ENCODE peak calls at places on chromosomes 4 and X, in ten cellular contexts. R is GM12864, G is suprapubic skin, H is fibroblast of lung, S is left ventricle myocardium inferior, K is heart left ventricle, Y is fibroblast of the aortic adventitia, U is cardiac muscle cell, J is AG04449, N is brain microvascular endothelial cell. F is an unnamed sample.

GRCh38 chrX:16368696-16369095 is 201.4 kb downstream of the MAGEB17 start:
- DNase-seq in R (no peak), G (no peak), H (no peak), S (no peak), K (no peak), Y (no peak), U (no peak), J (no peak), N (no peak), F (no peak)

GRCh38 chrX:140762061-140762460 is 52.5 kb downstream of the LINC00632 start:
- DNase-seq in R (no peak), G (no peak), H (peak), S (no peak), K (peak), Y (peak), U (peak), J (no peak), N (peak), F (peak)

GRCh38 chrX:24805201-24805600 is 111.5 kb downstream of the POLA1 start:
- DNase-seq in R (no peak), G (no peak), H (no peak), S (no peak), K (no peak), Y (no peak), U (no peak), J (no peak), N (no peak), F (no peak)

GRCh38 chr4:10111067-10111801 is 5.4 kb downstream of the WDR1 start:
- DNase-seq in R (no peak), G (no peak), H (no peak), S (no peak), K (no peak), Y (no peak), U (no peak), J (no peak), N (no peak), F (no peak)

GRCh38 chrX:151912221-151912620 is 468 bp upstream of the MAGEA4 start:
- DNase-seq in R (no peak), G (no peak), H (no peak), S (no peak), K (no peak), Y (no peak), U (no peak), J (no peak), N (no peak), F (no peak)

GRCh38 chr4:37653601-37654000 is 32.6 kb downstream of the RELL1 start:
- DNase-seq in R (no peak), G (no peak), H (no peak), S (no peak), K (no peak), Y (no peak), U (no peak), J (no peak), N (no peak), F (no peak)

GRCh38 chr4:151403656-151404055 is 5.3 kb upstream of the FHIP1A start:
- DNase-seq in R (no peak), G (no peak), H (no peak), S (no peak), K (no peak), Y (no peak), U (no peak), J (no peak), N (no peak), F (no peak)

GRCh38 chr4:144056800-144057199 is 37.6 kb upstream of the GYPB start:
- DNase-seq in R (no peak), G (no peak), H (no peak), S (no peak), K (no peak), Y (no peak), U (no peak), J (no peak), N (no peak), F (no peak)

GRCh38 chrX:119240356-119240755 is 4.3 kb downstream of the PGRMC1 start:
- DNase-seq in R (no peak), G (no peak), H (peak), S (no peak), K (no peak), Y (peak), U (no peak), J (peak), N (peak), F (no peak)

GRCh38 chr4:141027421-141027820 is 105.8 kb downstream of the RNF150 start:
- DNase-seq in R (no peak), G (no peak), H (peak), S (no peak), K (no peak), Y (no peak), U (peak), J (no peak), N (no peak), F (no peak)

GRCh38 chr4:150237110-150237852 is 159.0 kb downstream of the DCLK2 start:
- DNase-seq in R (no peak), G (no peak), H (peak), S (no peak), K (no peak), Y (peak), U (no peak), J (peak), N (peak), F (no peak)

GRCh38 chr4:159413252-159413941 is 310.5 kb downstream of the RAPGEF2 start:
- DNase-seq in R (no peak), G (no peak), H (peak), S (no peak), K (no peak), Y (peak), U (no peak), J (no peak), N (no peak), F (no peak)

GRCh38 chr4:77959566-77960338 is 97.1 kb downstream of the MRPL1 start:
- DNase-seq in R (peak), G (no peak), H (peak), S (no peak), K (no peak), Y (peak), U (peak), J (peak), N (peak), F (peak)

GRCh38 chrX:28586891-28587635 is at the start of gene IL1RAPL1:
- DNase-seq in R (no peak), G (no peak), H (peak), S (no peak), K (no peak), Y (peak), U (peak), J (no peak), N (peak), F (peak)

GRCh38 chrX:40314070-40314469 is 216.3 kb upstream of the BCOR start:
- DNase-seq in R (no peak), G (no peak), H (no peak), S (no peak), K (no peak), Y (no peak), U (peak), J (no peak), N (no peak), F (peak)

GRCh38 chr4:28723371-28723770 is 1862.7 kb downstream of the STIM2 start:
- DNase-seq in R (no peak), G (no peak), H (no peak), S (no peak), K (no peak), Y (no peak), U (no peak), J (no peak), N (no peak), F (no peak)

GRCh38 chr4:26404597-26405323 is 83.9 kb downstream of the RBPJ start:
- DNase-seq in R (no peak), G (no peak), H (no peak), S (no peak), K (no peak), Y (no peak), U (no peak), J (no peak), N (no peak), F (no peak)

GRCh38 chr4:82360298-82361177 is 13.3 kb downstream of the HNRNPD start:
- DNase-seq in R (no peak), G (no peak), H (peak), S (no peak), K (no peak), Y (peak), U (peak), J (no peak), N (no peak), F (no peak)

GRCh38 chr4:31461425-31461824 is 741.3 kb downstream of the PCDH7 start:
- DNase-seq in R (no peak), G (no peak), H (peak), S (no peak), K (no peak), Y (peak), U (no peak), J (no peak), N (peak), F (no peak)

GRCh38 chr4:143411527-143412480 is 75.1 kb downstream of the GAB1 start:
- DNase-seq in R (no peak), G (no peak), H (peak), S (no peak), K (no peak), Y (peak), U (no peak), J (no peak), N (peak), F (no peak)

GRCh38 chr4:167614866-167615265 is 380.6 kb upstream of the SPOCK3 start:
- DNase-seq in R (no peak), G (no peak), H (peak), S (no peak), K (no peak), Y (peak), U (no peak), J (no peak), N (peak), F (no peak)

GRCh38 chr4:172708184-172708583 is 460.4 kb upstream of the GALNT7 start:
- DNase-seq in R (no peak), G (no peak), H (no peak), S (no peak), K (no peak), Y (no peak), U (no peak), J (no peak), N (no peak), F (no peak)

GRCh38 chrX:123348468-123348867 is 164.4 kb downstream of the GRIA3 start:
- DNase-seq in R (no peak), G (no peak), H (no peak), S (no peak), K (no peak), Y (peak), U (no peak), J (no peak), N (no peak), F (no peak)

GRCh38 chr4:52299120-52299519 is 248.0 kb downstream of the SPATA18 start:
- DNase-seq in R (no peak), G (no peak), H (peak), S (no peak), K (no peak), Y (no peak), U (no peak), J (no peak), N (no peak), F (no peak)

GRCh38 chr4:40515398-40516293 is 114.0 kb downstream of the RBM47 start:
- DNase-seq in R (peak), G (no peak), H (peak), S (no peak), K (no peak), Y (no peak), U (no peak), J (no peak), N (no peak), F (peak)

GRCh38 chrX:112687189-112687691 is 7.5 kb upstream of the LHFPL1 start:
- DNase-seq in R (no peak), G (no peak), H (peak), S (no peak), K (no peak), Y (peak), U (no peak), J (peak), N (no peak), F (no peak)

GRCh38 chrX:111100191-111100590 is 4.2 kb downstream of the PAK3 start:
- DNase-seq in R (no peak), G (no peak), H (peak), S (no peak), K (no peak), Y (peak), U (peak), J (no peak), N (no peak), F (peak)

GRCh38 chr4:98572697-98573096 is 85.7 kb downstream of the TSPAN5 start:
- DNase-seq in R (no peak), G (no peak), H (peak), S (no peak), K (no peak), Y (no peak), U (no peak), J (no peak), N (no peak), F (no peak)

GRCh38 chr4:73620115-73620792 is at the start of gene RASSF6:
- DNase-seq in R (no peak), G (no peak), H (no peak), S (no peak), K (no peak), Y (no peak), U (peak), J (no peak), N (no peak), F (peak)

GRCh38 chr4:159505275-159505975 is 402.5 kb downstream of the RAPGEF2 start:
- DNase-seq in R (no peak), G (no peak), H (no peak), S (no peak), K (no peak), Y (no peak), U (no peak), J (no peak), N (no peak), F (no peak)

GRCh38 chr4:3295837-3296624 is 3.2 kb downstream of the RGS12 start:
- DNase-seq in R (no peak), G (no peak), H (no peak), S (no peak), K (no peak), Y (no peak), U (no peak), J (no peak), N (no peak), F (no peak)

GRCh38 chr4:87025614-87026041 is 90.8 kb downstream of the AFF1 start:
- DNase-seq in R (no peak), G (no peak), H (no peak), S (no peak), K (no peak), Y (no peak), U (no peak), J (no peak), N (no peak), F (no peak)

DNA sequence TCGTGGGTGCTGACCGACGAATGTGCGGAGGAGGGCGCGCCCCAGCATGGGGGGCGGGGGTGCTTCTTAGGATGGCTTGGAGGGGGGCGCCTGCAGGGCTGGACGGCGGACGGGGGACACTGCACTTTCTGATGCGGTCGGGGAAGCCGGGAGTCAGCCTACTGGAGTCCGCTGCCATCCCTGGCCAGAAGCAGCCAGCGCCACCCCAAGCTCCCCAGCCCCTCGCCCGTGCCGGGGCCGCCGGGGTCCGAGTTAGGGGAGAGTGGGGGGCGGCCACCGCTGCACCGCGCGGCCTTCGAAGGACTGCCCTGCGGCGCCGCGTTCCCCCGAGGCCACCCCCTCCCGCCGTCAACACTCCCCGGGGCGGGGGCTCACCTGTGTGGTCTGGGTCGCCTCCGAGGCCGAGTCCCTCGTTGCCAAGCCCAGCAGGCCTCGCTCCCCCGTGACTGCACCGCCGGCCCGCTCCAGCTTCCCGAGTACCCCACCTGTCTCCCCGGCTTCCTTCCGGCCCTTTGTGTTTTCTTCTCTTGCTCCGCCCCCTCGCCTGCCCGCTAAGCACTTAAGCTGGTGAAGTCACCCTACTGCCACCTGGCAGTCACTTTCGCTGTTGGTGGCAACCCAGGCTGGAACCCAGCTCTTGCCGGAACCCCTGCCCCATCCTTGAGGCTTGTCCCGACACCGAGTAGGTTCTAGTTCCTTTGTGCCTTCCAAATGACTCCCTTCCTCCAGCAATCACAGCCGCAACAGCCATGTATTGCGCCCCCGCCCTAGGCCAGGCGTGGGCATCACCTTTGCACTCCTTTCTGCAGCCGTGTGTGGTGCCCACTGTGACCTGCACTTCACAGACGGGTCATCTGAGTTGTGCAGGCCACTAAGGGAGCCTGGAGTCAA is at the start of gene OCIAD2:
- DNase-seq in R (peak), G (peak), H (peak), S (peak), K (peak), Y (no peak), U (peak), J (no peak), N (no peak), F (peak)
- TF ChIP-seq CTCF in R (peak), G (no peak), H (no peak), S (peak), K (peak), Y (no peak), U (no peak), J (no peak), N (no peak), F (peak)

GRCh38 chr4:147734496-147734895 is 2.6 kb downstream of the ARHGAP10 start:
- DNase-seq in R (no peak), G (no peak), H (no peak), S (no peak), K (no peak), Y (no peak), U (no peak), J (no peak), N (no peak), F (peak)
- H3K4me3 ChIP-seq in R (peak), G (peak), H (peak), S (peak), K (peak), Y (peak), U (no peak), J (peak), N (no peak), F (peak)

DNA sequence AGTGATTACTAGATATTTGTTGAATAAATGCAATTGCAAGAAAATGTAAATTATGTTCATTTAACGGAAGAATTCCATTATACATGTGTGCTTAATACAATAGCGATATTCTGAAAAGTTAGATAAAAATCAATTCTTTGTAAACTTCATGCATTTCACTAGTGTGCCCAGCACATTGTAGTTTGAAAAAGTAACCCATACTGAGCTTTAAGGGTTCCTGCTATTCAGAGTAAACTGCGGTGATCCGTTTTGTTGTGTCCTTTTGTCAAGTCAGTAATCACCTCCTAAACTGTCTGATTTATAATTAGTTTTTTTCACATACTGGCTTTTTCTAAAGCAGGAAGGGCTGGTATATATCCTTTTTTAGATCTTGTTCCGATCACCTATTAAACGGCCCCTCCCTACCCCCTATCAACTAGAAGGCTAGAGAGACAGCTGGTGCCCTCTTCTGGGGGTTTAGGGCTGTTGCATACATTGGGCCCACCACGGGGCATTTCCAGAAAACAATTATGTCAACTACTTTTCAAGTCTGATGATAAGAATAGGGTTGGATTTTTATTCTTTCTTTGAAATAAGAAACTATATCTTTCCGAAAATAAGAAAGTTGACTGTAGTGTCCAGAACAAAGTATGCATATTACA is 7.0 kb upstream of the BMP15 start:
- DNase-seq in R (no peak), G (no peak), H (peak), S (no peak), K (peak), Y (peak), U (peak), J (no peak), N (peak), F (peak)
- TF ChIP-seq CTCF in R (peak), G (peak), H (peak), S (peak), K (peak), Y (peak), U (peak), J (peak), N (peak), F (peak)

GRCh38 chrX:101813200-101813599 is 118.6 kb downstream of the ZMAT1 start:
- DNase-seq in R (no peak), G (no peak), H (no peak), S (no peak), K (no peak), Y (no peak), U (no peak), J (no peak), N (no peak), F (no peak)
- H3K4me3 ChIP-seq in R (no peak), G (no peak), H (no peak), S (no peak), K (no peak), Y (no peak), U (no peak), J (no peak), N (no peak), F (no peak)

GRCh38 chr4:107519057-107519456 is 201.0 kb downstream of the PAPSS1 start:
- DNase-seq in R (no peak), G (no peak), H (peak), S (no peak), K (no peak), Y (peak), U (peak), J (no peak), N (peak), F (peak)
- TF ChIP-seq CTCF in R (peak), G (peak), H (peak), S (no peak), K (peak), Y (peak), U (peak), J (peak), N (peak), F (peak)

GRCh38 chr4:1874207-1874606 is 3.0 kb downstream of the NSD2 start:
- DNase-seq in R (no peak), G (no peak), H (no peak), S (no peak), K (no peak), Y (no peak), U (no peak), J (no peak), N (no peak), F (no peak)

GRCh38 chr4:1871471-1872021 is 353 bp downstream of the NSD2 start:
- DNase-seq in R (no peak), G (peak), H (no peak), S (no peak), K (peak), Y (no peak), U (no peak), J (no peak), N (no peak), F (no peak)

GRCh38 chr4:1872918-1873269 is 1.7 kb downstream of the NSD2 start:
- DNase-seq in R (peak), G (no peak), H (peak), S (no peak), K (no peak), Y (peak), U (no peak), J (no peak), N (peak), F (peak)

GRCh38 chr4:1873776-1874175 is 2.6 kb downstream of the NSD2 start:
- DNase-seq in R (no peak), G (no peak), H (no peak), S (no peak), K (no peak), Y (no peak), U (no peak), J (no peak), N (no peak), F (no peak)

GRCh38 chr4:1873291-1873690 is 2.1 kb downstream of the NSD2 start:
- DNase-seq in R (no peak), G (no peak), H (no peak), S (no peak), K (no peak), Y (no peak), U (no peak), J (no peak), N (no peak), F (peak)
- H3K4me3 ChIP-seq in R (peak), G (no peak), H (no peak), S (peak), K (peak), Y (peak), U (no peak), J (peak), N (no peak), F (peak)

DNA sequence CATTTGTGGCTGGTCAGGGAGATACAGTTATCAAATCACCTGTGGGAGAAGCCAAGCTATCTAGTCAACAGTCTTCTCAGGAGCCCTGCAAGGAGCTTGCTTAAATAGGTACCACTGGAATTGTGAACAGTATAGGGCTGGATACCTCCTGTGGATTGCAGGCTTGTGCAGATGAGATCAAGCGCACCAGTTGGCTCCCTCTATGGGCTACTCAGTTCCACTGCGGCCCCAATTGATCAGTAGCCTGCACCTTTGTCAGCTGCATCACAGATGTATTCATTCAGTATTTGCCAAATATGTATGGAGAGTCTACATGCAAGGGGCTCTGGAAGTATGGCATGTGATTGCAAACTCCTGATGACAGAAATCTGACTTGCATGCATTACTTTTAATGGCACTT is 28.6 kb downstream of the TEX13A start:
- DNase-seq in R (no peak), G (no peak), H (no peak), S (no peak), K (no peak), Y (no peak), U (peak), J (no peak), N (peak), F (peak)
- TF ChIP-seq CTCF in R (peak), G (no peak), H (peak), S (peak), K (peak), Y (peak), U (peak), J (peak), N (peak), F (no peak)

F was measured in GM12865.